ENCODE peak calls at places on chromosomes 7 and 10, in nine cellular contexts. N, I, X, H, D, M, A, U and E are unnamed samples.

GRCh38 chr10:86678999-86679792 is 10.9 kb downstream of the LDB3 start:
- DNase-seq in N (no peak), I (no peak), X (no peak), H (no peak), D (no peak), M (no peak), A (no peak), U (no peak), E (peak)

GRCh38 chr10:32988604-32989003 is 30.6 kb upstream of the ITGB1 start:
- DNase-seq in N (no peak), I (no peak), X (no peak), H (no peak), D (no peak), M (no peak), A (no peak), U (no peak), E (no peak)

GRCh38 chr10:127577376-127577775 is 28.3 kb downstream of the NPS start:
- DNase-seq in N (no peak), I (no peak), X (no peak), H (peak), D (no peak), M (peak), A (no peak), U (no peak), E (no peak)

GRCh38 chr7:108146070-108146842 is 16.1 kb upstream of the LAMB4 start:
- DNase-seq in N (peak), I (peak), X (peak), H (peak), D (no peak), M (peak), A (no peak), U (no peak), E (no peak)

GRCh38 chr7:27164381-27165088 is 802 bp downstream of the HOXA9 start:
- DNase-seq in N (peak), I (no peak), X (no peak), H (no peak), D (no peak), M (no peak), A (peak), U (peak), E (no peak)

GRCh38 chr7:9718071-9718470 is 1255.6 kb upstream of the PHF14 start:
- DNase-seq in N (no peak), I (no peak), X (no peak), H (no peak), D (no peak), M (no peak), A (no peak), U (no peak), E (no peak)

GRCh38 chr7:99860281-99861127 is 16.3 kb downstream of the OR2AE1 start:
- DNase-seq in N (no peak), I (no peak), X (peak), H (peak), D (no peak), M (peak), A (peak), U (no peak), E (no peak)

GRCh38 chr10:69362471-69362954 is 54.2 kb downstream of the TACR2 start:
- DNase-seq in N (no peak), I (no peak), X (peak), H (peak), D (no peak), M (peak), A (no peak), U (peak), E (no peak)

GRCh38 chr10:3955493-3955892 is 170.5 kb upstream of the KLF6 start:
- DNase-seq in N (peak), I (no peak), X (no peak), H (no peak), D (no peak), M (no peak), A (no peak), U (no peak), E (no peak)

GRCh38 chr10:132350946-132351345 is 19.0 kb downstream of the LRRC27 start:
- DNase-seq in N (no peak), I (no peak), X (no peak), H (no peak), D (no peak), M (no peak), A (peak), U (peak), E (no peak)

GRCh38 chr7:33831389-33832118 is 73.8 kb upstream of the BMPER start:
- DNase-seq in N (peak), I (no peak), X (no peak), H (peak), D (no peak), M (peak), A (no peak), U (no peak), E (no peak)

GRCh38 chr7:91034459-91035368 is 229.5 kb upstream of the FZD1 start:
- DNase-seq in N (peak), I (peak), X (peak), H (peak), D (no peak), M (peak), A (no peak), U (no peak), E (peak)

GRCh38 chr10:15719899-15720634 is at the start of gene ITGA8:
- DNase-seq in N (peak), I (peak), X (no peak), H (no peak), D (no peak), M (peak), A (no peak), U (peak), E (peak)

GRCh38 chr7:107692501-107692900 is 31.9 kb downstream of the SLC26A4 start:
- DNase-seq in N (no peak), I (no peak), X (no peak), H (no peak), D (no peak), M (peak), A (no peak), U (no peak), E (no peak)

GRCh38 chr7:5713124-5713912 is 68.1 kb downstream of the RNF216 start:
- DNase-seq in N (no peak), I (no peak), X (no peak), H (no peak), D (no peak), M (no peak), A (no peak), U (no peak), E (no peak)

GRCh38 chr10:102994551-102995295 is 76.6 kb downstream of the CNNM2 start:
- DNase-seq in N (no peak), I (no peak), X (no peak), H (no peak), D (no peak), M (no peak), A (no peak), U (no peak), E (peak)

GRCh38 chr7:34596887-34597286 is 61.1 kb upstream of the NPSR1 start:
- DNase-seq in N (peak), I (no peak), X (no peak), H (peak), D (no peak), M (no peak), A (no peak), U (no peak), E (no peak)

GRCh38 chr10:91054325-91054724 is 133.4 kb upstream of the ANKRD1 start:
- DNase-seq in N (no peak), I (no peak), X (no peak), H (no peak), D (no peak), M (peak), A (no peak), U (no peak), E (no peak)

GRCh38 chr7:130960208-130960988 is 226.4 kb upstream of the KLF14 start:
- DNase-seq in N (no peak), I (no peak), X (peak), H (peak), D (no peak), M (peak), A (no peak), U (no peak), E (peak)

GRCh38 chr7:32318300-32319018 is 171.7 kb downstream of the LSM5 start:
- DNase-seq in N (peak), I (no peak), X (no peak), H (no peak), D (no peak), M (no peak), A (no peak), U (peak), E (no peak)

GRCh38 chr7:39683216-39683845 is 60.0 kb downstream of the RALA start:
- DNase-seq in N (no peak), I (no peak), X (no peak), H (peak), D (no peak), M (peak), A (no peak), U (no peak), E (no peak)

GRCh38 chr10:92640110-92640509 is 47.2 kb downstream of the KIF11 start:
- DNase-seq in N (no peak), I (no peak), X (no peak), H (peak), D (no peak), M (peak), A (peak), U (no peak), E (no peak)

GRCh38 chr7:128082431-128082830 is 51.2 kb upstream of the LRRC4 start:
- DNase-seq in N (no peak), I (no peak), X (no peak), H (no peak), D (no peak), M (no peak), A (no peak), U (no peak), E (no peak)

GRCh38 chr7:74306737-74307469 is 17.7 kb downstream of the CLIP2 start:
- DNase-seq in N (peak), I (peak), X (no peak), H (peak), D (no peak), M (peak), A (no peak), U (no peak), E (no peak)

GRCh38 chr7:505171-505570 is 14.5 kb downstream of the PDGFA start:
- DNase-seq in N (no peak), I (no peak), X (no peak), H (no peak), D (no peak), M (no peak), A (peak), U (peak), E (no peak)

GRCh38 chr10:102997998-102998397 is 79.9 kb downstream of the CNNM2 start:
- DNase-seq in N (no peak), I (no peak), X (no peak), H (peak), D (no peak), M (peak), A (no peak), U (no peak), E (peak)

GRCh38 chr10:101053516-101053915 is 8.3 kb upstream of the KAZALD1 start:
- DNase-seq in N (no peak), I (no peak), X (no peak), H (peak), D (no peak), M (peak), A (no peak), U (no peak), E (no peak)

DNA sequence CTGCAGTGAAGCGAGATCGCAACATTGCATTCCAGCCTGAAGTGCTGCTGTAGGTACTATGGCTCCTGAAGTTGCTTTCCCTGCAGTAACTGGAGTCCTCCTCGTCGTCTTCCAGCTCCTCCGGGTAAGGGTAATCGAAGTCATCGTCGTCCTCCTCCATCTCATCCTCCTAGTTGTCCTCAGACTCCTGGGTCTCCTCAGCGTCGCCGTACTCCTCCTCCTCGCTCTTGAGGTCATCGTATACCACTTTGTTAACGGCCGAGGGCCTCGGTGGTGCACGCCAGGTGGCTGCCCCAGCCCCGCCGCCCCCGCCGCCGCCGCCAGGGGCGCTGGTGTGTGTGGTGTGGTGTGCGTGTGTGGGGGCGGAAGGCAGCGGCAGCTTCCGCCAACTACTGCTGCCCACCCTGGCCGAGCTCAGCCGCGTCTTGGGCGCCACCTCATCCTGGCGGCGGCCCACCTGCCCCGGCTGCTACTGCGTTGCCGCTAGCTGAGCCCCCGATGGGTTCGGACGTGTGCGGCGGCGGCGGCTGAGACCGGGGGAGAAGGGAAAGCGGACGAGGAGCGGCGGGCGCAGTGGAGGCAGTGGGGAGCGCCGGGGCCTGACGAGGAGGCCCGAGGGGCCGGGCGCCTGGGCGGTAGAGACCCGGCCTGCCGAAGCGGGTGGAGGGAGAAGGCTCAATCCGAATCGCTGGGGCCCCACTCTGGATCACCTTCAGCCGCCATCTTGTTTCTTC is 11.8 kb upstream of the ACBD5 start:
- DNase-seq in N (peak), I (no peak), X (no peak), H (peak), D (peak), M (peak), A (peak), U (peak), E (peak)
- TF ChIP-seq CTCF in N (peak), I (peak), X (peak), H (peak), D (peak), M (peak), A (peak), U (peak), E (peak)

GRCh38 chr7:3453398-3453797 is 152.3 kb downstream of the SDK1 start:
- DNase-seq in N (peak), I (no peak), X (no peak), H (no peak), D (no peak), M (no peak), A (no peak), U (no peak), E (no peak)
- TF ChIP-seq CTCF in N (no peak), I (no peak), X (no peak), H (no peak), D (no peak), M (no peak), A (no peak), U (no peak), E (no peak)

GRCh38 chr7:38318803-38319416 is 45.5 kb upstream of the TARP start:
- DNase-seq in N (peak), I (no peak), X (peak), H (peak), D (no peak), M (peak), A (no peak), U (no peak), E (peak)
- TF ChIP-seq CTCF in N (peak), I (peak), X (peak), H (peak), D (peak), M (peak), A (peak), U (peak), E (peak)

DNA sequence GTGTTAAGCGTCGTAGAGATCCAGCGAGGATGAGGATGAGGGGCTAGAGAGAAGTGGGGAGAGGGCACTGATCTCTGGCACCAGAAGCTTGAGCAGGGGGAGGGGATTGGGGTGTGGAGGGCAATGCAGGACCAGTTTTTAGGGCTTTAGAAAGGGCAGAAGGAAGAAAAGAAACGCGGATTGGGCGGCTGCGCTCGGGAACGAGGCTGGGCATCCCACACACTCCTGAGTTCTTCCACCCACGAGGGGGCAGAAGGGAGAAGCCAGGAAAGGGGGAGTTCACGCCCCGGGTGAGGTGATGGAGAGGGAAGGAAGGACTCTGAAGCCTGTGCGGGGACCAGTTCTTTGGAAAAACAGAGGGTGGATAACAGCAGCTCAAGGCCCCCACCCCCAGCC is 6.1 kb upstream of the VGF start:
- DNase-seq in N (no peak), I (no peak), X (no peak), H (no peak), D (no peak), M (peak), A (no peak), U (no peak), E (no peak)
- TF ChIP-seq CTCF in N (peak), I (no peak), X (peak), H (peak), D (no peak), M (peak), A (peak), U (no peak), E (no peak)

GRCh38 chr7:142587578-142588191 is 161.6 kb upstream of the PRSS1 start:
- DNase-seq in N (peak), I (no peak), X (no peak), H (peak), D (no peak), M (peak), A (no peak), U (no peak), E (peak)
- TF ChIP-seq CTCF in N (peak), I (peak), X (peak), H (peak), D (no peak), M (peak), A (peak), U (peak), E (peak)

GRCh38 chr7:85091568-85091928 is 95.3 kb downstream of the SEMA3D start:
- DNase-seq in N (no peak), I (no peak), X (no peak), H (no peak), D (no peak), M (no peak), A (no peak), U (no peak), E (no peak)

GRCh38 chr7:85090138-85090537 is 96.7 kb downstream of the SEMA3D start:
- DNase-seq in N (no peak), I (no peak), X (no peak), H (no peak), D (no peak), M (no peak), A (no peak), U (no peak), E (no peak)

GRCh38 chr7:85094046-85094720 is 92.7 kb downstream of the SEMA3D start:
- DNase-seq in N (no peak), I (no peak), X (no peak), H (no peak), D (no peak), M (peak), A (no peak), U (no peak), E (no peak)

GRCh38 chr7:85095357-85095756 is 91.5 kb downstream of the SEMA3D start:
- DNase-seq in N (no peak), I (no peak), X (no peak), H (no peak), D (no peak), M (no peak), A (no peak), U (no peak), E (no peak)

GRCh38 chr7:85090919-85091567 is 95.8 kb downstream of the SEMA3D start:
- DNase-seq in N (no peak), I (no peak), X (no peak), H (no peak), D (no peak), M (no peak), A (no peak), U (no peak), E (no peak)
- TF ChIP-seq CTCF in N (no peak), I (no peak), X (no peak), H (no peak), D (no peak), M (no peak), A (no peak), U (no peak), E (no peak)

GRCh38 chr7:30173058-30173897 is 38.5 kb downstream of the MTURN start:
- DNase-seq in N (no peak), I (peak), X (peak), H (peak), D (no peak), M (peak), A (no peak), U (peak), E (no peak)
- TF ChIP-seq CTCF in N (peak), I (no peak), X (peak), H (peak), D (no peak), M (peak), A (no peak), U (peak), E (no peak)

GRCh38 chr10:77574436-77574835 is 63.2 kb downstream of the KCNMA1 start:
- DNase-seq in N (no peak), I (no peak), X (no peak), H (no peak), D (no peak), M (peak), A (no peak), U (no peak), E (no peak)
- TF ChIP-seq CTCF in N (no peak), I (peak), X (no peak), H (no peak), D (no peak), M (no peak), A (no peak), U (no peak), E (no peak)